ENCODE peak calls at places on chromosome 18, in ten cellular contexts. I is GM20000, W is GM13976, G is GM12864, P is ovary, L is glutamatergic neuron, K is kidney epithelial cell, V is uterus, O is cardiac muscle cell, Q is coronary artery. R is an unnamed sample.

GRCh38 chr18:13437801-13438506 is 219.4 kb downstream of the LDLRAD4 start:
- DNase-seq in I (no peak), W (no peak), G (no peak), P (no peak), L (no peak), K (no peak), V (no peak), O (no peak), Q (no peak), R (no peak)

GRCh38 chr18:58010265-58010664 is 33.8 kb upstream of the NEDD4L start:
- DNase-seq in I (no peak), W (no peak), G (no peak), P (no peak), L (no peak), K (no peak), V (no peak), O (no peak), Q (no peak), R (no peak)

GRCh38 chr18:10274327-10274726 is 180.1 kb upstream of the APCDD1 start:
- DNase-seq in I (no peak), W (no peak), G (no peak), P (no peak), L (no peak), K (no peak), V (no peak), O (peak; percentile 70), Q (no peak), R (no peak)

GRCh38 chr18:55152801-55153200 is 193.5 kb upstream of the CCDC68 start:
- DNase-seq in I (no peak), W (no peak), G (no peak), P (no peak), L (no peak), K (no peak), V (no peak), O (peak; percentile 51), Q (no peak), R (no peak)

GRCh38 chr18:8139127-8139591 is 470.1 kb upstream of the RAB12 start:
- DNase-seq in I (no peak), W (no peak), G (no peak), P (peak; percentile 43), L (no peak), K (no peak), V (peak; percentile 40), O (peak; percentile 10), Q (no peak), R (no peak)

GRCh38 chr18:10225300-10225699 is 229.1 kb upstream of the APCDD1 start:
- DNase-seq in I (no peak), W (no peak), G (no peak), P (no peak), L (no peak), K (no peak), V (no peak), O (no peak), Q (no peak), R (no peak)

GRCh38 chr18:13562494-13563029 is 163.8 kb downstream of the FAM210A start:
- DNase-seq in I (peak; percentile 82), W (peak; percentile 78), G (peak; percentile 81), P (no peak), L (no peak), K (no peak), V (no peak), O (no peak), Q (no peak), R (no peak)

GRCh38 chr18:27844416-27844792 is 332.5 kb downstream of the CDH2 start:
- DNase-seq in I (no peak), W (no peak), G (no peak), P (no peak), L (no peak), K (no peak), V (no peak), O (peak; percentile 22), Q (no peak), R (no peak)

GRCh38 chr18:45456076-45457066 is 158.9 kb upstream of the SLC14A2 start:
- DNase-seq in I (no peak), W (no peak), G (no peak), P (no peak), L (no peak), K (no peak), V (peak; percentile 31), O (no peak), Q (no peak), R (no peak)

GRCh38 chr18:10055125-10055750 is 141.4 kb downstream of the VAPA start:
- DNase-seq in I (no peak), W (no peak), G (no peak), P (no peak), L (no peak), K (no peak), V (peak; percentile 15), O (no peak), Q (no peak), R (no peak)

GRCh38 chr18:49276680-49277079 is 183.8 kb downstream of the DYM start:
- DNase-seq in I (no peak), W (no peak), G (no peak), P (no peak), L (no peak), K (no peak), V (no peak), O (peak; percentile 35), Q (no peak), R (no peak)

GRCh38 chr18:11251229-11251890 is 102.0 kb upstream of the PIEZO2 start:
- DNase-seq in I (no peak), W (no peak), G (no peak), P (no peak), L (no peak), K (no peak), V (no peak), O (peak; percentile 69), Q (no peak), R (no peak)

GRCh38 chr18:7089369-7089768 is 28.2 kb downstream of the LAMA1 start:
- DNase-seq in I (no peak), W (no peak), G (no peak), P (no peak), L (peak; percentile 42), K (no peak), V (no peak), O (no peak), Q (no peak), R (no peak)

GRCh38 chr18:9627642-9628041 is 13.3 kb upstream of the PPP4R1 start:
- DNase-seq in I (no peak), W (no peak), G (no peak), P (no peak), L (no peak), K (no peak), V (no peak), O (peak; percentile 77), Q (no peak), R (no peak)

GRCh38 chr18:68817584-68817983 is 19.7 kb downstream of the CCDC102B start:
- DNase-seq in I (no peak), W (no peak), G (no peak), P (no peak), L (no peak), K (no peak), V (no peak), O (peak; percentile 30), Q (no peak), R (no peak)

GRCh38 chr18:79987566-79987965 is 797 bp downstream of the TXNL4A start:
- DNase-seq in I (no peak), W (no peak), G (no peak), P (no peak), L (no peak), K (no peak), V (no peak), O (no peak), Q (no peak), R (no peak)

GRCh38 chr18:14174706-14175085 is 42.5 kb upstream of the ZNF519 start:
- DNase-seq in I (no peak), W (no peak), G (no peak), P (no peak), L (peak; percentile 9), K (no peak), V (no peak), O (no peak), Q (peak; percentile 71), R (no peak)

GRCh38 chr18:12373032-12373770 is 3.8 kb downstream of the AFG3L2 start:
- DNase-seq in I (no peak), W (no peak), G (no peak), P (no peak), L (no peak), K (no peak), V (no peak), O (peak; percentile 64), Q (no peak), R (no peak)

GRCh38 chr18:3447895-3448844 is 1.8 kb upstream of the TGIF1 start:
- DNase-seq in I (peak; percentile 84), W (peak; percentile 85), G (no peak), P (peak; percentile 94), L (peak; percentile 92), K (peak; percentile 91), V (peak; percentile 93), O (peak; percentile 99), Q (peak; percentile 98), R (peak; percentile 96)
- TF ChIP-seq CTCF in I (peak; percentile 0), W (peak; percentile 18), G (peak; percentile 5), P (no peak), L (peak; percentile 13), K (peak; percentile 23), V (peak; percentile 16), O (peak; percentile 10), Q (no peak), R (peak; percentile 25)

DNA sequence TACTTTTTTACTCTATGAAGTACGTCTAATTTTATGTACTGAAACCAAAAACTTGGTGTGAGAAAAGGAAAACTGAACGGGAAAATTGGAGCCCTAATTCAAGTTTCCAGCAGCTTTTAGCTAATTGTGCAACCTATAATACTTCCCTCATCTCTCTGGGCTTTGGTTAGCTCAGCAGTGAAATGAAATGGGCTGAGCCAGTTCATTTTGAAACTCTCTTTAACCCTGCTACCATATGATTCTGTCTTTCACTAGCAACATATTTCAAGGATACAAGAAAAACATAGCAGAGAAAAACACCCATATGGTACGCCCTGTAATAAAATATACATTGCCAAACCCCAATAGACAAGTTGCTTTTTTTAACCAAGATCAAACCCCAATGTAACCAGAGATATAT is 819 bp downstream of the SYT4 start:
- DNase-seq in I (no peak), W (no peak), G (no peak), P (no peak), L (no peak), K (no peak), V (no peak), O (no peak), Q (no peak), R (no peak)
- TF ChIP-seq CTCF in I (no peak), W (no peak), G (no peak), P (no peak), L (no peak), K (no peak), V (no peak), O (no peak), Q (no peak), R (no peak)

GRCh38 chr18:77197073-77197472 is 52.6 kb upstream of the GALR1 start:
- DNase-seq in I (no peak), W (no peak), G (no peak), P (no peak), L (no peak), K (no peak), V (no peak), O (no peak), Q (no peak), R (no peak)
- TF ChIP-seq CTCF in I (peak; percentile 4), W (no peak), G (peak; percentile 29), P (no peak), L (no peak), K (no peak), V (no peak), O (peak; percentile 18), Q (no peak), R (no peak)

DNA sequence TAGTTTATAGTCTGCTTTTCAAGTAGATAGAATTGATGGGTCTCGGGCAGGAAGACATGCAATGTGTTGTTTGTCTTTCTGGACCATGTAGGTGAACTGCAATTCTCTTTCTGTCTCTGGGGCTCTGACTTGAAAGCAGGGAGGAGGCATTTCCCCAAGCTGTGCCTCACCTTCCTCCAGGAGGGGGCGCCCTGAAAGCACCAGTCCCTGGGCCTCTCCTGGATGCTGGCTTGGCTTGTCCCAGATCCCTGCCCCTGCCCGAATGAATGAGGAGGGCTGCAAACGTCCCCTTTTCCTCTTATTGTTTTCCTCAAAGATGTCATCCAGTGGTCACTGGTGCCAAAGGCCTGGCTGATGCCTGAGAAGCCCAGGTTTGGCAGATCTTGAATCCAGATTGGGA is 270.6 kb downstream of the CELF4 start:
- DNase-seq in I (no peak), W (no peak), G (no peak), P (no peak), L (peak; percentile 71), K (no peak), V (no peak), O (peak; percentile 52), Q (no peak), R (no peak)
- TF ChIP-seq CTCF in I (no peak), W (no peak), G (peak; percentile 56), P (no peak), L (peak; percentile 22), K (peak; percentile 66), V (no peak), O (peak; percentile 67), Q (no peak), R (peak; percentile 80)